ENCODE peak calls at places on chromosomes 5 and 9, in eight cellular contexts. One of them, this sample, is unnamed.

GRCh38 chr5:57822651-57823050 is 340.0 kb upstream of the ACTBL2 start:
- DNase-seq in head of caudate nucleus: no peak
- DNase-seq in immature natural killer cell: no peak
- DNase-seq in GM23248: no peak
- DNase-seq in left cardiac atrium: no peak
- DNase-seq in progenitor cell of endocrine pancreas: no peak
- DNase-seq in naive thymus-derived CD4-positive, alpha-beta T cell: no peak
- DNase-seq in GM20000: no peak
- DNase-seq in this sample: no peak

GRCh38 chr9:135906291-135907005 is 898 bp downstream of the CAMSAP1 start:
- DNase-seq in progenitor cell of endocrine pancreas: peak; percentile 25
- DNase-seq in immature natural killer cell: no peak
- DNase-seq in GM20000: no peak
- DNase-seq in left cardiac atrium: no peak
- DNase-seq in naive thymus-derived CD4-positive, alpha-beta T cell: peak; percentile 12
- DNase-seq in GM23248: peak; percentile 71
- DNase-seq in head of caudate nucleus: no peak
- DNase-seq in this sample: no peak

GRCh38 chr9:79255681-79256080 is 316.1 kb upstream of the TLE4 start:
- DNase-seq in GM23248: no peak
- DNase-seq in naive thymus-derived CD4-positive, alpha-beta T cell: no peak
- DNase-seq in GM20000: no peak
- DNase-seq in immature natural killer cell: no peak
- DNase-seq in left cardiac atrium: no peak
- DNase-seq in head of caudate nucleus: no peak
- DNase-seq in progenitor cell of endocrine pancreas: no peak
- DNase-seq in this sample: no peak

GRCh38 chr5:138241688-138242547 is 28.8 kb upstream of the CDC23 start:
- DNase-seq in naive thymus-derived CD4-positive, alpha-beta T cell: no peak
- DNase-seq in GM23248: peak; percentile 57
- DNase-seq in progenitor cell of endocrine pancreas: peak; percentile 34
- DNase-seq in left cardiac atrium: peak; percentile 35
- DNase-seq in GM20000: peak; percentile 53
- DNase-seq in immature natural killer cell: no peak
- DNase-seq in head of caudate nucleus: peak; percentile 22
- DNase-seq in this sample: no peak

GRCh38 chr5:178399723-178400115 is 167.1 kb upstream of the PHYKPL start:
- DNase-seq in progenitor cell of endocrine pancreas: no peak
- DNase-seq in naive thymus-derived CD4-positive, alpha-beta T cell: no peak
- DNase-seq in left cardiac atrium: peak; percentile 8
- DNase-seq in GM20000: no peak
- DNase-seq in GM23248: no peak
- DNase-seq in head of caudate nucleus: no peak
- DNase-seq in immature natural killer cell: no peak
- DNase-seq in this sample: no peak

GRCh38 chr9:128550226-128550625 is 2.2 kb upstream of the SPTAN1 start:
- DNase-seq in naive thymus-derived CD4-positive, alpha-beta T cell: no peak
- DNase-seq in immature natural killer cell: peak; percentile 68
- DNase-seq in left cardiac atrium: no peak
- DNase-seq in head of caudate nucleus: no peak
- DNase-seq in GM23248: peak; percentile 30
- DNase-seq in progenitor cell of endocrine pancreas: no peak
- DNase-seq in GM20000: no peak
- DNase-seq in this sample: no peak

GRCh38 chr9:96021616-96022444 is 146.3 kb downstream of the ERCC6L2 start:
- DNase-seq in head of caudate nucleus: peak; percentile 31
- DNase-seq in progenitor cell of endocrine pancreas: no peak
- DNase-seq in naive thymus-derived CD4-positive, alpha-beta T cell: no peak
- DNase-seq in left cardiac atrium: peak; percentile 53
- DNase-seq in GM23248: no peak
- DNase-seq in immature natural killer cell: no peak
- DNase-seq in GM20000: peak; percentile 53
- DNase-seq in this sample: no peak

GRCh38 chr9:129058965-129059795 is 21.7 kb upstream of the DOLPP1 start:
- DNase-seq in head of caudate nucleus: no peak
- DNase-seq in naive thymus-derived CD4-positive, alpha-beta T cell: no peak
- DNase-seq in progenitor cell of endocrine pancreas: no peak
- DNase-seq in left cardiac atrium: no peak
- DNase-seq in GM23248: peak; percentile 81
- DNase-seq in immature natural killer cell: no peak
- DNase-seq in GM20000: no peak
- DNase-seq in this sample: no peak

GRCh38 chr5:56233230-56233629 is at the start of gene ANKRD55:
- DNase-seq in immature natural killer cell: no peak
- DNase-seq in naive thymus-derived CD4-positive, alpha-beta T cell: no peak
- DNase-seq in GM23248: no peak
- DNase-seq in GM20000: no peak
- DNase-seq in left cardiac atrium: no peak
- DNase-seq in progenitor cell of endocrine pancreas: no peak
- DNase-seq in head of caudate nucleus: peak; percentile 47
- DNase-seq in this sample: no peak

GRCh38 chr5:76608833-76609232 is 14.4 kb downstream of the F2RL2 start:
- DNase-seq in left cardiac atrium: no peak
- DNase-seq in GM20000: peak; percentile 32
- DNase-seq in immature natural killer cell: no peak
- DNase-seq in progenitor cell of endocrine pancreas: no peak
- DNase-seq in head of caudate nucleus: no peak
- DNase-seq in naive thymus-derived CD4-positive, alpha-beta T cell: peak; percentile 5
- DNase-seq in GM23248: peak; percentile 45
- DNase-seq in this sample: no peak

GRCh38 chr5:143693691-143694252 is 118.2 kb upstream of the HMHB1 start:
- DNase-seq in GM20000: peak; percentile 39
- DNase-seq in progenitor cell of endocrine pancreas: no peak
- DNase-seq in left cardiac atrium: no peak
- DNase-seq in naive thymus-derived CD4-positive, alpha-beta T cell: no peak
- DNase-seq in head of caudate nucleus: no peak
- DNase-seq in immature natural killer cell: peak; percentile 74
- DNase-seq in GM23248: no peak
- DNase-seq in this sample: no peak

GRCh38 chr5:72552041-72552557 is 44.9 kb upstream of the ZNF366 start:
- DNase-seq in immature natural killer cell: no peak
- DNase-seq in naive thymus-derived CD4-positive, alpha-beta T cell: no peak
- DNase-seq in GM23248: peak; percentile 61
- DNase-seq in head of caudate nucleus: no peak
- DNase-seq in left cardiac atrium: no peak
- DNase-seq in progenitor cell of endocrine pancreas: no peak
- DNase-seq in GM20000: no peak
- DNase-seq in this sample: peak; percentile 80

GRCh38 chr5:94313188-94313587 is 305.2 kb downstream of the KIAA0825 start:
- DNase-seq in GM20000: no peak
- DNase-seq in left cardiac atrium: no peak
- DNase-seq in head of caudate nucleus: no peak
- DNase-seq in immature natural killer cell: no peak
- DNase-seq in GM23248: no peak
- DNase-seq in naive thymus-derived CD4-positive, alpha-beta T cell: no peak
- DNase-seq in progenitor cell of endocrine pancreas: no peak
- DNase-seq in this sample: no peak

GRCh38 chr9:128056887-128057723 is 10.0 kb downstream of the NAIF1 start:
- DNase-seq in GM20000: no peak
- DNase-seq in naive thymus-derived CD4-positive, alpha-beta T cell: no peak
- DNase-seq in head of caudate nucleus: no peak
- DNase-seq in left cardiac atrium: no peak
- DNase-seq in progenitor cell of endocrine pancreas: no peak
- DNase-seq in GM23248: no peak
- DNase-seq in immature natural killer cell: no peak
- DNase-seq in this sample: no peak

GRCh38 chr5:124935060-124935459 is 188.6 kb upstream of the ZNF608 start:
- DNase-seq in immature natural killer cell: peak; percentile 52
- DNase-seq in GM20000: peak; percentile 35
- DNase-seq in left cardiac atrium: no peak
- DNase-seq in head of caudate nucleus: no peak
- DNase-seq in GM23248: no peak
- DNase-seq in naive thymus-derived CD4-positive, alpha-beta T cell: no peak
- DNase-seq in progenitor cell of endocrine pancreas: no peak
- DNase-seq in this sample: no peak

GRCh38 chr5:17186271-17186670 is 31.2 kb upstream of the BASP1 start:
- DNase-seq in immature natural killer cell: no peak
- DNase-seq in left cardiac atrium: no peak
- DNase-seq in GM23248: peak; percentile 30
- DNase-seq in head of caudate nucleus: no peak
- DNase-seq in naive thymus-derived CD4-positive, alpha-beta T cell: no peak
- DNase-seq in progenitor cell of endocrine pancreas: no peak
- DNase-seq in GM20000: no peak
- DNase-seq in this sample: no peak

GRCh38 chr5:14011089-14012004 is 66.9 kb upstream of the DNAH5 start:
- DNase-seq in head of caudate nucleus: peak; percentile 86
- DNase-seq in immature natural killer cell: peak; percentile 11
- DNase-seq in left cardiac atrium: peak; percentile 91
- DNase-seq in progenitor cell of endocrine pancreas: peak; percentile 87
- DNase-seq in naive thymus-derived CD4-positive, alpha-beta T cell: peak; percentile 10
- DNase-seq in GM20000: peak; percentile 89
- DNase-seq in GM23248: peak; percentile 98
- DNase-seq in this sample: peak; percentile 76

GRCh38 chr5:120817044-120817985 is 353.2 kb downstream of the PRR16 start:
- DNase-seq in GM23248: peak; percentile 52
- DNase-seq in immature natural killer cell: no peak
- DNase-seq in GM20000: no peak
- DNase-seq in naive thymus-derived CD4-positive, alpha-beta T cell: no peak
- DNase-seq in left cardiac atrium: no peak
- DNase-seq in progenitor cell of endocrine pancreas: no peak
- DNase-seq in head of caudate nucleus: no peak
- DNase-seq in this sample: no peak

GRCh38 chr5:110463116-110463515 is 263.4 kb downstream of the TMEM232 start:
- DNase-seq in naive thymus-derived CD4-positive, alpha-beta T cell: no peak
- DNase-seq in head of caudate nucleus: no peak
- DNase-seq in progenitor cell of endocrine pancreas: no peak
- DNase-seq in GM23248: peak; percentile 38
- DNase-seq in GM20000: no peak
- DNase-seq in left cardiac atrium: no peak
- DNase-seq in immature natural killer cell: no peak
- DNase-seq in this sample: no peak

GRCh38 chr5:105506692-105507277 is 1944.2 kb upstream of the NUDT12 start:
- DNase-seq in head of caudate nucleus: no peak
- DNase-seq in naive thymus-derived CD4-positive, alpha-beta T cell: no peak
- DNase-seq in progenitor cell of endocrine pancreas: no peak
- DNase-seq in GM20000: peak; percentile 6
- DNase-seq in GM23248: no peak
- DNase-seq in immature natural killer cell: no peak
- DNase-seq in left cardiac atrium: no peak
- DNase-seq in this sample: no peak

GRCh38 chr5:124365491-124365890 is 380.9 kb downstream of the ZNF608 start:
- DNase-seq in immature natural killer cell: no peak
- DNase-seq in naive thymus-derived CD4-positive, alpha-beta T cell: no peak
- DNase-seq in GM23248: no peak
- DNase-seq in progenitor cell of endocrine pancreas: no peak
- DNase-seq in GM20000: no peak
- DNase-seq in left cardiac atrium: no peak
- DNase-seq in head of caudate nucleus: no peak
- DNase-seq in this sample: no peak

GRCh38 chr5:6755519-6755918 is 42.3 kb downstream of the TENT4A start:
- DNase-seq in progenitor cell of endocrine pancreas: no peak
- DNase-seq in immature natural killer cell: no peak
- DNase-seq in head of caudate nucleus: no peak
- DNase-seq in GM20000: no peak
- DNase-seq in GM23248: no peak
- DNase-seq in left cardiac atrium: no peak
- DNase-seq in naive thymus-derived CD4-positive, alpha-beta T cell: no peak
- DNase-seq in this sample: no peak

GRCh38 chr5:132365213-132365612 is 4.3 kb upstream of the SLC22A5 start:
- DNase-seq in progenitor cell of endocrine pancreas: no peak
- DNase-seq in left cardiac atrium: no peak
- DNase-seq in naive thymus-derived CD4-positive, alpha-beta T cell: no peak
- DNase-seq in GM20000: no peak
- DNase-seq in head of caudate nucleus: no peak
- DNase-seq in GM23248: peak; percentile 24
- DNase-seq in immature natural killer cell: no peak
- DNase-seq in this sample: no peak

GRCh38 chr5:93164690-93165089 is 416.3 kb downstream of the NR2F1-AS1 start:
- DNase-seq in GM23248: peak; percentile 93
- DNase-seq in naive thymus-derived CD4-positive, alpha-beta T cell: no peak
- DNase-seq in head of caudate nucleus: no peak
- DNase-seq in GM20000: no peak
- DNase-seq in immature natural killer cell: no peak
- DNase-seq in left cardiac atrium: no peak
- DNase-seq in progenitor cell of endocrine pancreas: no peak
- DNase-seq in this sample: peak; percentile 47

GRCh38 chr5:53943938-53944337 is 366.4 kb downstream of the ARL15 start:
- DNase-seq in left cardiac atrium: no peak
- DNase-seq in progenitor cell of endocrine pancreas: no peak
- DNase-seq in GM23248: no peak
- DNase-seq in head of caudate nucleus: no peak
- DNase-seq in GM20000: no peak
- DNase-seq in immature natural killer cell: no peak
- DNase-seq in naive thymus-derived CD4-positive, alpha-beta T cell: no peak
- DNase-seq in this sample: no peak

GRCh38 chr9:134317431-134318414 is 8.5 kb upstream of the RXRA start:
- DNase-seq in immature natural killer cell: no peak
- DNase-seq in progenitor cell of endocrine pancreas: no peak
- DNase-seq in GM23248: peak; percentile 81
- DNase-seq in naive thymus-derived CD4-positive, alpha-beta T cell: no peak
- DNase-seq in GM20000: no peak
- DNase-seq in head of caudate nucleus: no peak
- DNase-seq in left cardiac atrium: peak; percentile 15
- DNase-seq in this sample: no peak

GRCh38 chr5:163104496-163104895 is 332.9 kb upstream of the CCNG1 start:
- DNase-seq in head of caudate nucleus: no peak
- DNase-seq in left cardiac atrium: no peak
- DNase-seq in GM20000: no peak
- DNase-seq in progenitor cell of endocrine pancreas: no peak
- DNase-seq in GM23248: no peak
- DNase-seq in immature natural killer cell: no peak
- DNase-seq in naive thymus-derived CD4-positive, alpha-beta T cell: no peak
- DNase-seq in this sample: no peak

GRCh38 chr5:87499478-87500410 is 87.0 kb upstream of the CCNH start:
- DNase-seq in GM23248: peak; percentile 52
- DNase-seq in progenitor cell of endocrine pancreas: no peak
- DNase-seq in left cardiac atrium: no peak
- DNase-seq in immature natural killer cell: no peak
- DNase-seq in head of caudate nucleus: no peak
- DNase-seq in GM20000: no peak
- DNase-seq in naive thymus-derived CD4-positive, alpha-beta T cell: no peak
- DNase-seq in this sample: no peak

GRCh38 chr5:153900703-153901395 is 137.9 kb downstream of the FAM114A2 start:
- DNase-seq in GM20000: no peak
- DNase-seq in immature natural killer cell: no peak
- DNase-seq in naive thymus-derived CD4-positive, alpha-beta T cell: no peak
- DNase-seq in left cardiac atrium: no peak
- DNase-seq in progenitor cell of endocrine pancreas: no peak
- DNase-seq in head of caudate nucleus: no peak
- DNase-seq in GM23248: peak; percentile 92
- DNase-seq in this sample: peak; percentile 40

GRCh38 chr5:82164957-82165698 is 113.0 kb downstream of the RPS23 start:
- DNase-seq in naive thymus-derived CD4-positive, alpha-beta T cell: no peak
- DNase-seq in GM20000: no peak
- DNase-seq in GM23248: peak; percentile 34
- DNase-seq in head of caudate nucleus: no peak
- DNase-seq in left cardiac atrium: peak; percentile 22
- DNase-seq in progenitor cell of endocrine pancreas: no peak
- DNase-seq in immature natural killer cell: no peak
- DNase-seq in this sample: no peak

This sample was measured in AG09319.